ENCODE peak calls at places on chromosomes 16 and 17, in eight cellular contexts. M is heart right ventricle; G is CD4-positive, alpha-beta T cell; R is GM13977; O is astrocyte; J is AG10803; H is psoas muscle; W is thoracic aorta. T is an unnamed sample.

GRCh38 chr17:48871551-48872351 is 20.8 kb upstream of the ATP5MC1 start:
- DNase-seq in M (peak; percentile 33), G (no peak), R (no peak), O (no peak), J (no peak), H (peak; percentile 65), W (no peak), T (no peak)

GRCh38 chr17:48236681-48237134 is 129.1 kb downstream of the SNX11 start:
- DNase-seq in M (no peak), G (no peak), R (no peak), O (peak; percentile 93), J (peak; percentile 52), H (no peak), W (no peak), T (no peak)

GRCh38 chr16:55434000-55434399 is 45.0 kb upstream of the MMP2 start:
- DNase-seq in M (no peak), G (no peak), R (no peak), O (no peak), J (no peak), H (no peak), W (no peak), T (no peak)

GRCh38 chr16:12815361-12815760 is 11.7 kb upstream of the CPPED1 start:
- DNase-seq in M (no peak), G (no peak), R (no peak), O (no peak), J (no peak), H (no peak), W (no peak), T (no peak)

GRCh38 chr17:50578173-50578572 is 17.7 kb downstream of the CACNA1G start:
- DNase-seq in M (no peak), G (no peak), R (no peak), O (no peak), J (no peak), H (no peak), W (no peak), T (no peak)

GRCh38 chr16:85168732-85169256 is 56.5 kb upstream of the CIBAR2 start:
- DNase-seq in M (peak; percentile 75), G (no peak), R (peak; percentile 90), O (no peak), J (peak; percentile 61), H (peak; percentile 89), W (no peak), T (peak; percentile 85)

GRCh38 chr17:82055023-82055964 is 3.6 kb downstream of the GPS1 start:
- DNase-seq in M (no peak), G (no peak), R (no peak), O (no peak), J (no peak), H (peak; percentile 51), W (no peak), T (no peak)

GRCh38 chr16:57635266-57636097 is 7.1 kb downstream of the ADGRG1 start:
- DNase-seq in M (no peak), G (no peak), R (no peak), O (no peak), J (no peak), H (no peak), W (no peak), T (no peak)

GRCh38 chr16:66007717-66008116 is 358.8 kb upstream of the CDH5 start:
- DNase-seq in M (no peak), G (no peak), R (no peak), O (peak; percentile 94), J (peak; percentile 89), H (peak; percentile 44), W (no peak), T (no peak)

GRCh38 chr16:19502395-19503131 is 19.3 kb downstream of the GDE1 start:
- DNase-seq in M (no peak), G (peak; percentile 56), R (peak; percentile 55), O (peak; percentile 43), J (peak; percentile 72), H (peak; percentile 58), W (no peak), T (peak; percentile 59)

GRCh38 chr17:76537578-76538280 is at the start of gene CYGB:
- DNase-seq in M (peak; percentile 78), G (no peak), R (no peak), O (no peak), J (no peak), H (peak; percentile 74), W (no peak), T (no peak)

GRCh38 chr16:83458612-83459011 is 349.2 kb upstream of the HSBP1 start:
- DNase-seq in M (no peak), G (no peak), R (peak; percentile 11), O (peak; percentile 64), J (peak; percentile 64), H (no peak), W (no peak), T (peak; percentile 50)

GRCh38 chr16:50525716-50526115 is 22.5 kb upstream of the NKD1 start:
- DNase-seq in M (no peak), G (no peak), R (no peak), O (no peak), J (no peak), H (no peak), W (no peak), T (no peak)

GRCh38 chr16:1674751-1675664 is 3.1 kb upstream of the JPT2 start:
- DNase-seq in M (no peak), G (no peak), R (no peak), O (peak; percentile 80), J (peak; percentile 45), H (no peak), W (no peak), T (no peak)

GRCh38 chr17:71412803-71413202 is 708.0 kb upstream of the SOX9 start:
- DNase-seq in M (no peak), G (no peak), R (no peak), O (peak; percentile 98), J (peak; percentile 97), H (no peak), W (no peak), T (no peak)

GRCh38 chr16:11258553-11259287 is 2.7 kb upstream of the SOCS1 start:
- DNase-seq in M (peak; percentile 57), G (no peak), R (peak; percentile 83), O (no peak), J (peak; percentile 50), H (peak; percentile 76), W (no peak), T (peak; percentile 82)

GRCh38 chr17:8080799-8081219 is 6.7 kb downstream of the ALOX12B start:
- DNase-seq in M (no peak), G (no peak), R (no peak), O (no peak), J (no peak), H (no peak), W (no peak), T (no peak)

GRCh38 chr17:8081876-8082275 is 5.6 kb downstream of the ALOX12B start:
- DNase-seq in M (no peak), G (no peak), R (no peak), O (no peak), J (no peak), H (no peak), W (no peak), T (no peak)

GRCh38 chr17:8079291-8080207 is 8.0 kb downstream of the ALOX12B start:
- DNase-seq in M (peak; percentile 78), G (peak; percentile 76), R (peak; percentile 95), O (no peak), J (peak; percentile 20), H (peak; percentile 86), W (no peak), T (peak; percentile 94)

GRCh38 chr17:8082312-8082711 is 5.2 kb downstream of the ALOX12B start:
- DNase-seq in M (no peak), G (no peak), R (no peak), O (no peak), J (no peak), H (no peak), W (no peak), T (no peak)

DNA sequence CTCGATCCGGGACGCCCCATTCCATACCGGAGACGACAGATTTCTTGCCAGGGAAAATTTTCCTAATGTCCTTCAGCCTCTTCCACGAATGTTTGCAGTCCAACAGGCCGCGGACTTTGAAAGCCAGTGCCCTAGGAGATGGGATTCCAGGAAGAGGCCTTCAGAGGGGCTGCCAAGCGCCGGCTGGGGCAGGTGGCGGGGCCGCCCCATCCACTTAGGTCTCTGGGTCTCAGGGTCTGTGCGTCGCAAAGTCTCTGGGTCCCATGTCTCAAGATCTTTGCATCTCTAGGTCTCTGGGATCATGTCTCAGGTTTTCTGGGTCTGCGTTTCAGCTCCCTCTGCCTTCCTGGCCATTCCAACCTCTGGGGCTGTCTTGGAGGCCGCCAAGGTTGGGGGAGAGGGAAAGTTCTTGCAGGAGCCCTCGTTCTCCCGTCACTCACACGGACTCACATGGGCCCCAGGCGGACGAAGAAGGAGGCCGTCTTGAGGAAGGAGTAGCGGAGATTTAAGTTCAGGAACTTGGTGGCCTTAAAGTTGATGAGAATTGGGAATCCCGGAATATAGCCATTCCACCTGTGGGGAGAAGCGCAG is 7.2 kb downstream of the ALOX12B start:
- DNase-seq in M (no peak), G (no peak), R (no peak), O (no peak), J (no peak), H (no peak), W (no peak), T (no peak)
- TF ChIP-seq CTCF in M (no peak), G (peak; percentile 10), R (no peak), O (no peak), J (no peak), H (no peak), W (no peak), T (no peak)

GRCh38 chr16:68704232-68704867 is 32.7 kb upstream of the CDH1 start:
- DNase-seq in M (peak; percentile 44), G (peak; percentile 39), R (peak; percentile 78), O (peak; percentile 31), J (peak; percentile 55), H (peak; percentile 53), W (no peak), T (peak; percentile 74)
- TF ChIP-seq CTCF in M (peak; percentile 67), G (peak; percentile 66), R (peak; percentile 86), O (peak; percentile 71), J (peak; percentile 88), H (peak; percentile 26), W (peak; percentile 26), T (peak; percentile 58)

DNA sequence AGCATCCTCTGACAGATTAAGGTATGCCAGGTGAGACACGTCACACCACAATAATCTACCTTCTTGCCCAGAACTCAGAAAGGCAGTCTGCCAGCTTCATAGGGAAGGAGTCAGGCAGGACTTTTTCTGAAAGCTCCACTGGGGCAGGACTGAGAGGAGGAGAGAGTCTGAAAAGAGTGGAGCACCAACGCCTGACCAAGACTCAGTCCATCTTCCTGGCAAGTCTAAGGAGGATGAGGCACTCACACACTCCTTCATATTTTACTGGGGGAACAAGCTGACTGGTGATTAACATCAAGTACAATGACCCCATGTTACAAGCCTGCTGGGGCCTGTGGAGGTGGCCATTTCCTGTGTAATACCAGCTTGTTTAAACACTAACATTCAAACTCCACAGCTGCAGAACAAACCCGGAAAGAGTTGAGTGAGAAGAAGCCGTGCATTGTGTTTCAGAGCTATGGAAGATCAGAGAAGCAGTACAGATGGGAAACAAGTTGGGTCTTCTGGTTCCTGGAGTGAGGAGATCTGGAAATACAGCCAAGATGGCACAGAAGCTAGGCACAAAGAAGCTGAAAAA is 122.4 kb downstream of the HIC1 start:
- DNase-seq in M (no peak), G (no peak), R (no peak), O (no peak), J (peak; percentile 27), H (no peak), W (no peak), T (no peak)
- TF ChIP-seq CTCF in M (no peak), G (no peak), R (no peak), O (no peak), J (no peak), H (no peak), W (no peak), T (no peak)

DNA sequence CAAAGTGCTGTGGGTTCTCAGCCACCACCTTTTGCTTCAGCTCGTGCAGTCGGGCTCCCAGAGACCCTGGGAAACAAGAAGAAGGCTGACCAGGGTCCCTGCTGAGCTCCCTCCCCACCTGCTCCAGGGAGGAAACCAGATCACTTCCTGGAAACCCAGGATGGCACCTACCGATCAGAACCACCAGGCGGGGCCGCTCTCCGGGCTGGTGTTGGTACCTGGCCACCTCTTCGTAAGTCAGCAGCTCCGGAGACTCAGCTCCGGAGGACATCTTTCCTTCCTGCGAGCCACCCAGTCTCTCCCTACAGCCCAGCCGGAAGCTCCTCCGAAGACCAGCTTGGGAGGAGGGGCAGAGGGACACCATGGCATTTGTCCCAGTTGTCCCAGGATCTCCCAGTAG is 18.9 kb downstream of the MPP3 start:
- DNase-seq in M (no peak), G (no peak), R (no peak), O (no peak), J (no peak), H (no peak), W (no peak), T (no peak)
- TF ChIP-seq CTCF in M (no peak), G (no peak), R (no peak), O (no peak), J (no peak), H (no peak), W (no peak), T (no peak)

T was measured in GM20000.